ENCODE peak calls at places on chromosomes 5 and 9, in ten cellular contexts. One of them, this sample, is unnamed. For H3K27me3 and H3K36me3, the result is how much of the 10 kb centered on the place peaks cover.

GRCh38 chr9:15346837-15347236 is 39.8 kb upstream of the TTC39B start:
- DNase-seq in SJSA1: no peak
- DNase-seq in mammary epithelial cell: no peak
- DNase-seq in ovary: no peak
- DNase-seq in CD4-positive, alpha-beta memory T cell: no peak
- DNase-seq in cardiac muscle cell: no peak
- DNase-seq in Peyer's patch: no peak
- DNase-seq in MM.1S: no peak
- DNase-seq in HepG2: peak
- DNase-seq in PC-3: no peak
- DNase-seq in this sample: no peak

GRCh38 chr5:119476341-119476740 is 24.0 kb downstream of the HSD17B4 start:
- DNase-seq in CD4-positive, alpha-beta memory T cell: no peak
- DNase-seq in HepG2: no peak
- DNase-seq in Peyer's patch: no peak
- DNase-seq in mammary epithelial cell: no peak
- DNase-seq in SJSA1: no peak
- DNase-seq in ovary: no peak
- DNase-seq in cardiac muscle cell: no peak
- DNase-seq in PC-3: no peak
- DNase-seq in MM.1S: no peak
- DNase-seq in this sample: no peak

GRCh38 chr5:135400866-135401265 is 1.8 kb upstream of the MACROH2A1 start:
- DNase-seq in Peyer's patch: peak
- DNase-seq in mammary epithelial cell: no peak
- DNase-seq in ovary: no peak
- DNase-seq in HepG2: peak
- DNase-seq in cardiac muscle cell: no peak
- DNase-seq in SJSA1: no peak
- DNase-seq in PC-3: no peak
- DNase-seq in MM.1S: no peak
- DNase-seq in CD4-positive, alpha-beta memory T cell: no peak
- DNase-seq in this sample: peak

GRCh38 chr9:71446499-71447411 is 321.6 kb downstream of the CEMIP2 start:
- DNase-seq in ovary: peak
- DNase-seq in SJSA1: peak
- DNase-seq in MM.1S: peak
- DNase-seq in CD4-positive, alpha-beta memory T cell: peak
- DNase-seq in HepG2: peak
- DNase-seq in PC-3: peak
- DNase-seq in Peyer's patch: peak
- DNase-seq in cardiac muscle cell: peak
- DNase-seq in mammary epithelial cell: peak
- DNase-seq in this sample: peak

GRCh38 chr9:69805962-69806633 is 14.5 kb upstream of the CFAP95 start:
- DNase-seq in MM.1S: no peak
- DNase-seq in mammary epithelial cell: no peak
- DNase-seq in SJSA1: no peak
- DNase-seq in cardiac muscle cell: peak
- DNase-seq in CD4-positive, alpha-beta memory T cell: no peak
- DNase-seq in PC-3: no peak
- DNase-seq in HepG2: no peak
- DNase-seq in ovary: no peak
- DNase-seq in Peyer's patch: peak
- DNase-seq in this sample: no peak

GRCh38 chr9:121301881-121302286 is 33.9 kb downstream of the GSN start:
- DNase-seq in MM.1S: no peak
- DNase-seq in Peyer's patch: no peak
- DNase-seq in mammary epithelial cell: no peak
- DNase-seq in PC-3: no peak
- DNase-seq in HepG2: no peak
- DNase-seq in CD4-positive, alpha-beta memory T cell: no peak
- DNase-seq in ovary: peak
- DNase-seq in cardiac muscle cell: no peak
- DNase-seq in SJSA1: no peak
- DNase-seq in this sample: no peak

GRCh38 chr5:152349683-152350526 is 55.2 kb downstream of the NMUR2 start:
- DNase-seq in mammary epithelial cell: peak
- DNase-seq in cardiac muscle cell: peak
- DNase-seq in PC-3: peak
- DNase-seq in SJSA1: peak
- DNase-seq in HepG2: peak
- DNase-seq in CD4-positive, alpha-beta memory T cell: peak
- DNase-seq in ovary: no peak
- DNase-seq in MM.1S: peak
- DNase-seq in Peyer's patch: no peak
- DNase-seq in this sample: peak

GRCh38 chr9:5510360-5510931 is at the start of gene PDCD1LG2:
- DNase-seq in PC-3: peak
- DNase-seq in HepG2: no peak
- DNase-seq in cardiac muscle cell: peak
- DNase-seq in mammary epithelial cell: peak
- DNase-seq in CD4-positive, alpha-beta memory T cell: peak
- DNase-seq in Peyer's patch: no peak
- DNase-seq in MM.1S: peak
- DNase-seq in ovary: no peak
- DNase-seq in SJSA1: peak
- DNase-seq in this sample: no peak

GRCh38 chr5:112293587-112293986 is 125.5 kb downstream of the EPB41L4A start:
- DNase-seq in mammary epithelial cell: no peak
- DNase-seq in SJSA1: no peak
- DNase-seq in ovary: no peak
- DNase-seq in HepG2: no peak
- DNase-seq in Peyer's patch: no peak
- DNase-seq in MM.1S: no peak
- DNase-seq in PC-3: no peak
- DNase-seq in CD4-positive, alpha-beta memory T cell: no peak
- DNase-seq in cardiac muscle cell: no peak
- DNase-seq in this sample: no peak

GRCh38 chr5:80255425-80255751 is 460 bp downstream of the SERINC5 start:
- DNase-seq in HepG2: no peak
- DNase-seq in PC-3: peak
- DNase-seq in SJSA1: peak
- DNase-seq in CD4-positive, alpha-beta memory T cell: no peak
- DNase-seq in MM.1S: peak
- DNase-seq in Peyer's patch: peak
- DNase-seq in ovary: no peak
- DNase-seq in cardiac muscle cell: peak
- DNase-seq in mammary epithelial cell: peak
- DNase-seq in this sample: peak

GRCh38 chr5:124297826-124298225 is 448.6 kb downstream of the ZNF608 start:
- DNase-seq in cardiac muscle cell: no peak
- DNase-seq in HepG2: no peak
- DNase-seq in SJSA1: no peak
- DNase-seq in PC-3: no peak
- DNase-seq in Peyer's patch: no peak
- DNase-seq in CD4-positive, alpha-beta memory T cell: no peak
- DNase-seq in ovary: no peak
- DNase-seq in MM.1S: no peak
- DNase-seq in mammary epithelial cell: no peak
- DNase-seq in this sample: no peak

DNA sequence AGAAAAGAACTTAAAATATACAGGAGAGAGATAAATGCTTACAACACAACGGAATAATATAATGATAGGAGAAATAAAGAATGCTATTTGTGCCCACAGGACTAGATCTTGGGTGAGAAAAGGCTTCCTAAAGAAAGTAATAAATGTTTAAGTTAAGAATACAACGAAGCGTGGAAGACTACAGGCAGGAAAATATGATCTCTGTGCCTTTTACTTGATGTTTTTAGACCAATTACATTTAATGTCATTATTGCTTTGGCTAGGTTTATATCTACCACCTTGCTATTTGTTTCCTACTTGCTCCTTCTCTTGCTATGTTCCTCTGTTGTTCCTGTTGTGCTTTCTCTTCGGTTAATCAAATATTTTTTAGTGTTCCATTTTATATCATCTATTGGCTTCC is 80.2 kb upstream of the GOLGA1 start:
- DNase-seq in cardiac muscle cell: no peak
- DNase-seq in HepG2: no peak
- DNase-seq in mammary epithelial cell: no peak
- DNase-seq in SJSA1: no peak
- DNase-seq in CD4-positive, alpha-beta memory T cell: no peak
- DNase-seq in PC-3: no peak
- DNase-seq in MM.1S: no peak
- DNase-seq in ovary: no peak
- DNase-seq in Peyer's patch: no peak
- DNase-seq in this sample: no peak
- H3K27ac ChIP-seq in cardiac muscle cell: no peak
- H3K27ac ChIP-seq in HepG2: no peak
- H3K27ac ChIP-seq in mammary epithelial cell: no peak
- H3K27ac ChIP-seq in SJSA1: no peak
- H3K27ac ChIP-seq in CD4-positive, alpha-beta memory T cell: no peak
- H3K27ac ChIP-seq in PC-3: no peak
- H3K27ac ChIP-seq in MM.1S: no peak
- H3K27ac ChIP-seq in ovary: no peak
- H3K27ac ChIP-seq in Peyer's patch: no peak
- H3K27ac ChIP-seq in this sample: no peak

DNA sequence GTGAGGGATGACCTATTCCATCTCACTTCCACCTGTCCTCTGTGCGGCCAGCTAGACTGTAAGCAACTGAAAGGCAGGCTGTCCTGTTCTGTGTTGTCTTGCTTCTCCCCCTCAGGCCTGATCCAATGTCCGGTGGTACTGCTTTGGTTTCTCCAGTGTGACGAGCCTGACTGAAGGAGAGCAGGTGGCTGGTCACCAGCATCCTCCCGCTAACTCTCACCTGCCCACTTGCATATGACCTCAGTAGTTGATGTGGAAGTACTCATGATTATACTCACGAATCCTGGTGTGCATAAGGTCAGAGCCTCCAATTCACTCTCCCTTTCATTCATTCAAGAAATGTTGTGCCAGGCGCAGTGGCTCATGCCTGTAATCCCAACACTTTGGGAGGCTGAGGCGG is 2.4 kb upstream of the SLC27A4 start:
- DNase-seq in MM.1S: no peak
- DNase-seq in HepG2: no peak
- DNase-seq in SJSA1: no peak
- DNase-seq in Peyer's patch: no peak
- DNase-seq in PC-3: no peak
- DNase-seq in CD4-positive, alpha-beta memory T cell: no peak
- DNase-seq in cardiac muscle cell: no peak
- DNase-seq in ovary: no peak
- DNase-seq in mammary epithelial cell: no peak
- DNase-seq in this sample: no peak
- H3K27me3 ChIP-seq in MM.1S: under half
- H3K27me3 ChIP-seq in HepG2: under half
- H3K27me3 ChIP-seq in SJSA1: under half
- H3K27me3 ChIP-seq in Peyer's patch: under half
- H3K27me3 ChIP-seq in PC-3: under half
- H3K27me3 ChIP-seq in CD4-positive, alpha-beta memory T cell: under half
- H3K27me3 ChIP-seq in cardiac muscle cell: under half
- H3K27me3 ChIP-seq in ovary: under half
- H3K27me3 ChIP-seq in mammary epithelial cell: under half
- H3K27me3 ChIP-seq in this sample: under half

GRCh38 chr9:135945969-135946368 is 15.2 kb downstream of the UBAC1 start:
- DNase-seq in mammary epithelial cell: no peak
- DNase-seq in MM.1S: no peak
- DNase-seq in SJSA1: no peak
- DNase-seq in CD4-positive, alpha-beta memory T cell: no peak
- DNase-seq in ovary: no peak
- DNase-seq in cardiac muscle cell: no peak
- DNase-seq in Peyer's patch: no peak
- DNase-seq in PC-3: no peak
- DNase-seq in HepG2: no peak
- DNase-seq in this sample: no peak

GRCh38 chr9:135946392-135946994 is 14.7 kb downstream of the UBAC1 start:
- DNase-seq in HepG2: no peak
- DNase-seq in CD4-positive, alpha-beta memory T cell: no peak
- DNase-seq in ovary: no peak
- DNase-seq in Peyer's patch: no peak
- DNase-seq in mammary epithelial cell: no peak
- DNase-seq in SJSA1: no peak
- DNase-seq in PC-3: no peak
- DNase-seq in cardiac muscle cell: no peak
- DNase-seq in MM.1S: no peak
- DNase-seq in this sample: no peak

GRCh38 chr9:135941288-135941995 is 19.7 kb downstream of the UBAC1 start:
- DNase-seq in Peyer's patch: no peak
- DNase-seq in MM.1S: no peak
- DNase-seq in HepG2: no peak
- DNase-seq in PC-3: no peak
- DNase-seq in cardiac muscle cell: no peak
- DNase-seq in SJSA1: no peak
- DNase-seq in ovary: no peak
- DNase-seq in CD4-positive, alpha-beta memory T cell: no peak
- DNase-seq in mammary epithelial cell: no peak
- DNase-seq in this sample: no peak

GRCh38 chr9:135947582-135947981 is 13.6 kb downstream of the UBAC1 start:
- DNase-seq in SJSA1: no peak
- DNase-seq in HepG2: no peak
- DNase-seq in MM.1S: no peak
- DNase-seq in mammary epithelial cell: no peak
- DNase-seq in CD4-positive, alpha-beta memory T cell: no peak
- DNase-seq in PC-3: no peak
- DNase-seq in cardiac muscle cell: no peak
- DNase-seq in Peyer's patch: no peak
- DNase-seq in ovary: no peak
- DNase-seq in this sample: no peak

GRCh38 chr9:135944444-135945252 is 16.5 kb downstream of the UBAC1 start:
- DNase-seq in PC-3: no peak
- DNase-seq in mammary epithelial cell: no peak
- DNase-seq in SJSA1: no peak
- DNase-seq in cardiac muscle cell: no peak
- DNase-seq in ovary: no peak
- DNase-seq in CD4-positive, alpha-beta memory T cell: no peak
- DNase-seq in HepG2: no peak
- DNase-seq in MM.1S: no peak
- DNase-seq in Peyer's patch: no peak
- DNase-seq in this sample: no peak
- H3K36me3 ChIP-seq in PC-3: under half
- H3K36me3 ChIP-seq in mammary epithelial cell: under half
- H3K36me3 ChIP-seq in SJSA1: under half
- H3K36me3 ChIP-seq in cardiac muscle cell: under half
- H3K36me3 ChIP-seq in ovary: under half
- H3K36me3 ChIP-seq in CD4-positive, alpha-beta memory T cell: under half
- H3K36me3 ChIP-seq in HepG2: half or more
- H3K36me3 ChIP-seq in MM.1S: under half
- H3K36me3 ChIP-seq in Peyer's patch: half or more
- H3K36me3 ChIP-seq in this sample: under half

DNA sequence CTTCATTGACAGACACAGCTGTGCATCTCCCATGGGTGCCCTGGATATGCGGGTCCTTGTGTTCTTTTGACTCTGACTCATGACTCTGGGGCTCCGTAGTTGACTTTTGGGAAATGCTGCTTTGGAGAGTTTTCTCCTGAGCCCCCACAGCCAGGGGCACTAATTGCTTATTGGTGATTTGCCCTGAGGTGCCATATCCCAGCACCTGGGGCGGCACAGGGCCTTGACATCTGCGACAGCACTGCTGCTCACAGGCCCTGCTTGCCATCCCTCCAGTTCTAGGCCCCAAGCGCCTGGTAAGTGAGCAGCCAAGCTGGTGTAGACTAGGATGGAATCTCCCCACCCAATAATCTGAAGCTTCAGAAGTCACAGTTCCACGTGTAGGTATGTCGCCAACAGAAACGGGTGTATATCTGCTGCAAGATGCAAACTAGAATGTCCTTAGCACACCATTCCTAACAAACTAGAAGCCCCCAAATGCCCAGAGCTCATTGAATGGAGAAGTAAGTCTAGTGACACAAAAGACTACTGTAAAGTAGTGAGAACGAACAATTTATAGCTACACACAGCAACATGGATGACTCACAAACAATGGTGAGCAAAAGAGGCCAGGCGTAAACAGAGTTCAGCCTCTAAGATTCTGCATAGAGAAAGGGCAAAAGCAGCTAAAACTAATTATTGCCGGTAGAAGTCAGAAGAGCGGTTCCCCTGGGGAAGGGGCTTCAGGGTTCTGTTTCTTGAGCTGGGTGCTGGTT is 74.9 kb downstream of the AMBP start:
- DNase-seq in mammary epithelial cell: no peak
- DNase-seq in ovary: peak
- DNase-seq in CD4-positive, alpha-beta memory T cell: no peak
- DNase-seq in HepG2: no peak
- DNase-seq in Peyer's patch: peak
- DNase-seq in MM.1S: no peak
- DNase-seq in SJSA1: no peak
- DNase-seq in cardiac muscle cell: no peak
- DNase-seq in PC-3: no peak
- DNase-seq in this sample: no peak
- H3K27ac ChIP-seq in mammary epithelial cell: no peak
- H3K27ac ChIP-seq in ovary: no peak
- H3K27ac ChIP-seq in CD4-positive, alpha-beta memory T cell: no peak
- H3K27ac ChIP-seq in HepG2: no peak
- H3K27ac ChIP-seq in Peyer's patch: no peak
- H3K27ac ChIP-seq in MM.1S: no peak
- H3K27ac ChIP-seq in SJSA1: no peak
- H3K27ac ChIP-seq in cardiac muscle cell: peak
- H3K27ac ChIP-seq in PC-3: no peak
- H3K27ac ChIP-seq in this sample: no peak

This sample was measured in small intestine.